ENCODE peak calls at places on chromosomes 7 and 10, in ten cellular contexts. One of them, this sample, is unnamed.

GRCh38 chr7:13551503-13551902 is 438.0 kb downstream of the ETV1 start:
- DNase-seq in A549: no peak
- DNase-seq in choroid plexus epithelial cell: no peak
- DNase-seq in upper lobe of left lung: no peak
- DNase-seq in psoas muscle: no peak
- DNase-seq in astrocyte: peak; percentile 52
- DNase-seq in glutamatergic neuron: no peak
- DNase-seq in endodermal cell: no peak
- DNase-seq in left ventricle myocardium inferior: no peak
- DNase-seq in fibroblast of lung: peak; percentile 64
- DNase-seq in this sample: no peak

GRCh38 chr7:94115316-94115715 is 111.2 kb upstream of the BET1 start:
- DNase-seq in upper lobe of left lung: no peak
- DNase-seq in fibroblast of lung: peak; percentile 20
- DNase-seq in left ventricle myocardium inferior: no peak
- DNase-seq in glutamatergic neuron: no peak
- DNase-seq in astrocyte: peak; percentile 25
- DNase-seq in choroid plexus epithelial cell: no peak
- DNase-seq in A549: no peak
- DNase-seq in endodermal cell: no peak
- DNase-seq in psoas muscle: no peak
- DNase-seq in this sample: no peak

GRCh38 chr10:97540669-97541500 is 31.7 kb upstream of the ANKRD2 start:
- DNase-seq in glutamatergic neuron: no peak
- DNase-seq in endodermal cell: peak; percentile 76
- DNase-seq in astrocyte: peak; percentile 47
- DNase-seq in fibroblast of lung: peak; percentile 62
- DNase-seq in left ventricle myocardium inferior: no peak
- DNase-seq in psoas muscle: peak; percentile 48
- DNase-seq in upper lobe of left lung: no peak
- DNase-seq in choroid plexus epithelial cell: no peak
- DNase-seq in A549: no peak
- DNase-seq in this sample: no peak

GRCh38 chr7:74372511-74373111 is 81.1 kb upstream of the GTF2IRD1 start:
- DNase-seq in glutamatergic neuron: peak; percentile 45
- DNase-seq in left ventricle myocardium inferior: peak; percentile 40
- DNase-seq in choroid plexus epithelial cell: peak; percentile 33
- DNase-seq in psoas muscle: no peak
- DNase-seq in upper lobe of left lung: peak; percentile 83
- DNase-seq in fibroblast of lung: peak; percentile 21
- DNase-seq in endodermal cell: no peak
- DNase-seq in astrocyte: no peak
- DNase-seq in A549: no peak
- DNase-seq in this sample: no peak

GRCh38 chr7:103338864-103339263 is 5.7 kb downstream of the DNAJC2 start:
- DNase-seq in glutamatergic neuron: no peak
- DNase-seq in upper lobe of left lung: no peak
- DNase-seq in left ventricle myocardium inferior: no peak
- DNase-seq in astrocyte: no peak
- DNase-seq in choroid plexus epithelial cell: no peak
- DNase-seq in A549: no peak
- DNase-seq in fibroblast of lung: no peak
- DNase-seq in endodermal cell: no peak
- DNase-seq in psoas muscle: no peak
- DNase-seq in this sample: no peak

GRCh38 chr7:106114735-106115383 is 2.7 kb upstream of the SYPL1 start:
- DNase-seq in astrocyte: no peak
- DNase-seq in choroid plexus epithelial cell: no peak
- DNase-seq in fibroblast of lung: no peak
- DNase-seq in left ventricle myocardium inferior: no peak
- DNase-seq in endodermal cell: peak; percentile 50
- DNase-seq in A549: no peak
- DNase-seq in upper lobe of left lung: no peak
- DNase-seq in psoas muscle: no peak
- DNase-seq in glutamatergic neuron: no peak
- DNase-seq in this sample: no peak

GRCh38 chr10:122286872-122287271 is 15.8 kb downstream of the BTBD16 start:
- DNase-seq in astrocyte: peak; percentile 76
- DNase-seq in endodermal cell: peak; percentile 84
- DNase-seq in A549: no peak
- DNase-seq in glutamatergic neuron: peak; percentile 60
- DNase-seq in fibroblast of lung: peak; percentile 86
- DNase-seq in psoas muscle: peak; percentile 81
- DNase-seq in left ventricle myocardium inferior: peak; percentile 36
- DNase-seq in upper lobe of left lung: no peak
- DNase-seq in choroid plexus epithelial cell: peak; percentile 97
- DNase-seq in this sample: no peak

GRCh38 chr7:46143949-46144917 is 223.2 kb upstream of the IGFBP3 start:
- DNase-seq in choroid plexus epithelial cell: no peak
- DNase-seq in upper lobe of left lung: no peak
- DNase-seq in astrocyte: no peak
- DNase-seq in glutamatergic neuron: no peak
- DNase-seq in A549: no peak
- DNase-seq in psoas muscle: no peak
- DNase-seq in fibroblast of lung: no peak
- DNase-seq in endodermal cell: no peak
- DNase-seq in left ventricle myocardium inferior: no peak
- DNase-seq in this sample: no peak

GRCh38 chr7:134254311-134254710 is 62.4 kb downstream of the SLC35B4 start:
- DNase-seq in left ventricle myocardium inferior: no peak
- DNase-seq in glutamatergic neuron: no peak
- DNase-seq in endodermal cell: no peak
- DNase-seq in A549: no peak
- DNase-seq in upper lobe of left lung: no peak
- DNase-seq in psoas muscle: no peak
- DNase-seq in astrocyte: no peak
- DNase-seq in choroid plexus epithelial cell: peak; percentile 23
- DNase-seq in fibroblast of lung: no peak
- DNase-seq in this sample: no peak

DNA sequence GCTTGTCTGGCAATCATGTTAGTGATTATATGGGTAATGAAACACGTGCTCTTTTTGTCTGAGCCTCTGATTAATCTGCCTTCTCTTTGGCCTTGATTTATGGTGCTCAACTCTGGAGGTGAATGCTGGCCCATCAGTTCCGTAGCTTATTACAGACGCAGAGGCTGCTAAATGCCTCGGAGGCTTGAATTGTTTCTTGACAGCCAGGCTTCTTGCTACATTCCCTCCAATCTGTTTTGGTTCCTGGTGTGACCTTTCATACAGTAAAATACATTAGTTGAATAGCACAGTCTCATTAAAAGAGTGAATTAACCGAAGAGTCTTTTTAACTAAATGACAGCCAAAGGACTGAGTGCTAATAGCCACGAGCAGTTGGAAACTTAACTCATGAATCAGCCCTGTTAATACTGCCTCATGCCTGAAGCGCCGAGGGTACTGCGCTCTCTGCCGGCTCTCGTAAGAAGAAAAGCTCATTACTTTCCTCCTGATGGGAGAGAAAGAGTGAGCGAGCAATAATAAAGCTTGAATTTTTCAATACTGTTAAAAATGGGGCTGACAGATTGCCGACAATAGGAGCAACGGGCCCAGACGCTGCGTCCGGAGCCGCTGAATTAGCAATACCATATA is 236.4 kb upstream of the GPR26 start:
- DNase-seq in upper lobe of left lung: no peak
- DNase-seq in endodermal cell: peak; percentile 10
- DNase-seq in A549: no peak
- DNase-seq in astrocyte: peak; percentile 0
- DNase-seq in psoas muscle: no peak
- DNase-seq in fibroblast of lung: peak; percentile 11
- DNase-seq in glutamatergic neuron: no peak
- DNase-seq in left ventricle myocardium inferior: no peak
- DNase-seq in choroid plexus epithelial cell: no peak
- DNase-seq in this sample: no peak
- TF ChIP-seq CTCF in upper lobe of left lung: no peak
- TF ChIP-seq CTCF in endodermal cell: no peak
- TF ChIP-seq CTCF in A549: no peak
- TF ChIP-seq CTCF in astrocyte: no peak
- TF ChIP-seq CTCF in psoas muscle: no peak
- TF ChIP-seq CTCF in fibroblast of lung: no peak
- TF ChIP-seq CTCF in glutamatergic neuron: no peak
- TF ChIP-seq CTCF in left ventricle myocardium inferior: no peak
- TF ChIP-seq CTCF in choroid plexus epithelial cell: no peak
- TF ChIP-seq CTCF in this sample: no peak

DNA sequence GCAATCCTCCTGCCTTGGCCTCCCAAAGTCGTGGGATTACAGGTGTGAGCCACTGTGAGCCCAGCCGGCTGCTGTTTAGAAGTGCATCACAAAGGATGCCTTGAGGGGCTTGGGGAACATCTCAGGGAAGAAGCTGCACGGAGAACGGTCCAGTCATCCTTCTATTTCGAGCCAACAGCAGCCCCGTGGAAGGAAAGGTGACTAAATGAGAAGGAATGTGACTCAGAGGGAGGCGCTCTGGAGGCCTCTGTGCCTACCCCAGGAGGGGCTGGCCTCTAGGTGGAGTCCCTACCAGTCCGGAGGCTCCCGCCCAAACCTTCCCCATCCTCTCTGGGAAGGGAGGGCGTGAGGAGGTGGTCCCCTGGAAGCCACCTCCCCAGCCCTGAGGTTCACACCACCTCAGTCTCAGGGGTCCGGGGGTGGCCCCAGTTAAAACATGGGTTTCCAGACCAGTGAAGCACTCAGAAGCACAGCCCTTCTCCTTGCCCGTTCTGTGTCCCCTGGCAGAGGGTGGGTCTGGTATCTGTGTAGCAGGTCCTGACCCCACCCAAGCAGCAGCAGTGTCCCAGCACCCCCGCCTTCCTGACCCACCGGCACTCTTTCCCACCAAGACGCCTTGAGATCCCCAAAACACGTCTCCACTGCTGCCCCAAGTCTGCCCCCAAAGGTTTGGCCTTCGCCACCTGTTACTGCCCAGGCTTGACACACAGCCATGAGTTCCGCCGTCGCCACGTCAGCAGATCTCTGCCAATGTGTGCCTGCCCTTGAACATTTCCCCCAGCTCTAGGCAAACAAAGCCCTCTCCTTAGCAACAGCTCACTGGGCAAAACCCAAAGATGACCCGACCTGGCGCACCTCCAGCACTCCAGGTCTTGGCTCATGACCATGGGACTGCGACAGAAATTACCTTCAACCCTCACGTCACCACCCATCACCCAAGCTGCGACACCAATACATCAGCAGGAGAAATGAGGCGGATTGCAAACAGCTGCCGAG is 75.9 kb downstream of the CTBP2 start:
- DNase-seq in fibroblast of lung: peak; percentile 95
- DNase-seq in endodermal cell: peak; percentile 79
- DNase-seq in upper lobe of left lung: no peak
- DNase-seq in A549: peak; percentile 99
- DNase-seq in astrocyte: peak; percentile 93
- DNase-seq in glutamatergic neuron: no peak
- DNase-seq in left ventricle myocardium inferior: peak; percentile 84
- DNase-seq in choroid plexus epithelial cell: peak; percentile 94
- DNase-seq in psoas muscle: peak; percentile 74
- DNase-seq in this sample: no peak
- TF ChIP-seq CTCF in fibroblast of lung: no peak
- TF ChIP-seq CTCF in endodermal cell: peak; percentile 26
- TF ChIP-seq CTCF in upper lobe of left lung: no peak
- TF ChIP-seq CTCF in A549: peak; percentile 46
- TF ChIP-seq CTCF in astrocyte: peak; percentile 28
- TF ChIP-seq CTCF in glutamatergic neuron: no peak
- TF ChIP-seq CTCF in left ventricle myocardium inferior: no peak
- TF ChIP-seq CTCF in choroid plexus epithelial cell: peak; percentile 44
- TF ChIP-seq CTCF in psoas muscle: peak; percentile 22
- TF ChIP-seq CTCF in this sample: no peak

DNA sequence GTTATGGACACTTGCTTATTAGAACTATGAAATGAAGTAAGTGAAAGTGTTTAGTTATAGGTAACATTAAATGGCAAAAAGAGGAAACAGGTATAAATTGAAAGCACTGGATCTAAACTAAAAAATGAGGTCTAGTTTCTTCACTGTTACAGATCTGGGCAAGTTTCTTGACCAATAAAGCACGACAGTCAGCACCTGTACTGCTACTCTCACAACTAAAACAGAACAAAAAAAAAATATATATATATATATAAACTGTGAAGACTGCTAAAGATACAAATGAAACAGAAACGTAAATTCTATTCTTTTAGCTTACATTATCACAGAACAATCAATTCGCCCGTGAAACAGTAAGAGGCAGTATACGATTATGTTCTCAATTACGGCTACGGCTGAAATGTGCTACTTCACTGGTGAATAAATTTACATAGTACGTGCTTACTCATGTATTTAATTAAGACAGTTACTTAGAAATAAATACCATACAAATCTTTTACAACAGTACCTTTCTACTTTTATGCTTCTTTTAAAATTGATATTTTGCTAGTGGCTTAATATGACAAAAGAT is 4.2 kb downstream of the AHR start:
- DNase-seq in astrocyte: no peak
- DNase-seq in glutamatergic neuron: no peak
- DNase-seq in choroid plexus epithelial cell: peak; percentile 70
- DNase-seq in fibroblast of lung: peak; percentile 30
- DNase-seq in psoas muscle: no peak
- DNase-seq in left ventricle myocardium inferior: no peak
- DNase-seq in endodermal cell: no peak
- DNase-seq in upper lobe of left lung: no peak
- DNase-seq in A549: no peak
- DNase-seq in this sample: no peak
- TF ChIP-seq CTCF in astrocyte: no peak
- TF ChIP-seq CTCF in glutamatergic neuron: no peak
- TF ChIP-seq CTCF in choroid plexus epithelial cell: peak; percentile 39
- TF ChIP-seq CTCF in fibroblast of lung: no peak
- TF ChIP-seq CTCF in psoas muscle: no peak
- TF ChIP-seq CTCF in left ventricle myocardium inferior: peak; percentile 45
- TF ChIP-seq CTCF in endodermal cell: no peak
- TF ChIP-seq CTCF in upper lobe of left lung: peak; percentile 13
- TF ChIP-seq CTCF in A549: peak; percentile 20
- TF ChIP-seq CTCF in this sample: no peak

GRCh38 chr7:113292105-113292504 is 173.8 kb upstream of the SMIM30 start:
- DNase-seq in upper lobe of left lung: peak; percentile 26
- DNase-seq in astrocyte: no peak
- DNase-seq in glutamatergic neuron: no peak
- DNase-seq in A549: no peak
- DNase-seq in fibroblast of lung: no peak
- DNase-seq in endodermal cell: no peak
- DNase-seq in choroid plexus epithelial cell: no peak
- DNase-seq in left ventricle myocardium inferior: no peak
- DNase-seq in psoas muscle: no peak
- DNase-seq in this sample: no peak

GRCh38 chr7:113291058-113291457 is 172.7 kb upstream of the SMIM30 start:
- DNase-seq in glutamatergic neuron: no peak
- DNase-seq in psoas muscle: no peak
- DNase-seq in left ventricle myocardium inferior: no peak
- DNase-seq in A549: no peak
- DNase-seq in endodermal cell: no peak
- DNase-seq in astrocyte: no peak
- DNase-seq in fibroblast of lung: no peak
- DNase-seq in upper lobe of left lung: peak; percentile 37
- DNase-seq in choroid plexus epithelial cell: no peak
- DNase-seq in this sample: no peak

GRCh38 chr7:113283861-113284260 is 165.5 kb upstream of the SMIM30 start:
- DNase-seq in glutamatergic neuron: no peak
- DNase-seq in upper lobe of left lung: no peak
- DNase-seq in endodermal cell: no peak
- DNase-seq in fibroblast of lung: peak; percentile 50
- DNase-seq in choroid plexus epithelial cell: peak; percentile 68
- DNase-seq in psoas muscle: no peak
- DNase-seq in left ventricle myocardium inferior: no peak
- DNase-seq in A549: no peak
- DNase-seq in astrocyte: peak; percentile 23
- DNase-seq in this sample: no peak

GRCh38 chr7:113285411-113285810 is 167.1 kb upstream of the SMIM30 start:
- DNase-seq in choroid plexus epithelial cell: peak; percentile 30
- DNase-seq in left ventricle myocardium inferior: no peak
- DNase-seq in fibroblast of lung: peak; percentile 21
- DNase-seq in upper lobe of left lung: no peak
- DNase-seq in endodermal cell: no peak
- DNase-seq in psoas muscle: no peak
- DNase-seq in astrocyte: peak; percentile 9
- DNase-seq in A549: no peak
- DNase-seq in glutamatergic neuron: no peak
- DNase-seq in this sample: no peak

GRCh38 chr7:113289140-113289740 is 170.9 kb upstream of the SMIM30 start:
- DNase-seq in upper lobe of left lung: no peak
- DNase-seq in astrocyte: peak; percentile 18
- DNase-seq in fibroblast of lung: peak; percentile 53
- DNase-seq in glutamatergic neuron: no peak
- DNase-seq in left ventricle myocardium inferior: no peak
- DNase-seq in A549: no peak
- DNase-seq in endodermal cell: no peak
- DNase-seq in choroid plexus epithelial cell: peak; percentile 81
- DNase-seq in psoas muscle: no peak
- DNase-seq in this sample: no peak
- TF ChIP-seq CTCF in upper lobe of left lung: no peak
- TF ChIP-seq CTCF in astrocyte: peak; percentile 34
- TF ChIP-seq CTCF in fibroblast of lung: peak; percentile 78
- TF ChIP-seq CTCF in glutamatergic neuron: no peak
- TF ChIP-seq CTCF in left ventricle myocardium inferior: peak; percentile 62
- TF ChIP-seq CTCF in A549: no peak
- TF ChIP-seq CTCF in endodermal cell: peak; percentile 75
- TF ChIP-seq CTCF in choroid plexus epithelial cell: peak; percentile 84
- TF ChIP-seq CTCF in psoas muscle: peak; percentile 15
- TF ChIP-seq CTCF in this sample: no peak